ENCODE peak calls at places on chromosomes 13 and 19, in nine cellular contexts. D is NB4; Z is HS-27A; C is activated CD4-positive, alpha-beta T cell treated with anti-CD3 and anti-CD28 coated beads, Interleukin-2, amount 50 U/mL, for 24 hours; U is progenitor cell of endocrine pancreas; H is NCI-H2029 treated with DMSO at 0.1 percent for 48 hours; J is astrocyte of the spinal cord; G is mucosa of descending colon; F is AG20443. O is an unnamed sample.
A peak's percentile ranks its signal among the peaks of the same experiment; 100 is the strongest.

GRCh38 chr19:31905980-31906948 is 439.1 kb upstream of the ZNF507 start:
- DNase-seq in D (no peak), Z (no peak), C (no peak), U (no peak), H (no peak), J (no peak), G (no peak), F (no peak), O (no peak)

GRCh38 chr13:23871616-23872220 is 17.5 kb downstream of the MIPEP start:
- DNase-seq in D (peak; percentile 13), Z (no peak), C (no peak), U (no peak), H (no peak), J (peak; percentile 62), G (no peak), F (peak; percentile 60), O (peak; percentile 42)

GRCh38 chr19:58577581-58578429 is 4.7 kb upstream of the MZF1 start:
- DNase-seq in D (no peak), Z (no peak), C (no peak), U (peak; percentile 6), H (no peak), J (no peak), G (no peak), F (no peak), O (no peak)

GRCh38 chr13:98571955-98572662 is 4.8 kb downstream of the STK24 start:
- DNase-seq in D (no peak), Z (no peak), C (no peak), U (no peak), H (peak; percentile 32), J (peak; percentile 78), G (peak; percentile 69), F (peak; percentile 74), O (peak; percentile 86)

GRCh38 chr13:107553838-107554237 is 661.5 kb downstream of the LIG4 start:
- DNase-seq in D (no peak), Z (no peak), C (no peak), U (no peak), H (no peak), J (no peak), G (no peak), F (no peak), O (no peak)

GRCh38 chr19:18590273-18591272 is 2.0 kb downstream of the REX1BD start:
- DNase-seq in D (no peak), Z (no peak), C (no peak), U (peak; percentile 56), H (peak; percentile 91), J (peak; percentile 69), G (peak; percentile 63), F (no peak), O (peak; percentile 86)

GRCh38 chr13:113742445-113743120 is 16.4 kb upstream of the TMEM255B start:
- DNase-seq in D (peak; percentile 73), Z (no peak), C (no peak), U (no peak), H (no peak), J (no peak), G (no peak), F (no peak), O (no peak)

GRCh38 chr13:31129419-31129818 is 32.3 kb downstream of the HSPH1 start:
- DNase-seq in D (no peak), Z (no peak), C (no peak), U (no peak), H (no peak), J (no peak), G (no peak), F (no peak), O (no peak)

GRCh38 chr13:78309497-78310180 is 293.7 kb downstream of the POU4F1 start:
- DNase-seq in D (no peak), Z (no peak), C (no peak), U (no peak), H (no peak), J (no peak), G (no peak), F (no peak), O (no peak)

GRCh38 chr13:113558461-113558860 is 26.1 kb upstream of the TFDP1 start:
- DNase-seq in D (no peak), Z (no peak), C (no peak), U (no peak), H (no peak), J (no peak), G (no peak), F (no peak), O (peak; percentile 79)

GRCh38 chr19:3932931-3933810 is at the start of gene NMRK2:
- DNase-seq in D (no peak), Z (no peak), C (no peak), U (no peak), H (no peak), J (no peak), G (no peak), F (no peak), O (peak; percentile 77)

GRCh38 chr19:29819986-29820385 is 8.2 kb downstream of the CCNE1 start:
- DNase-seq in D (no peak), Z (no peak), C (no peak), U (no peak), H (no peak), J (no peak), G (no peak), F (no peak), O (peak; percentile 3)

GRCh38 chr13:30551194-30551593 is 66.5 kb upstream of the USPL1 start:
- DNase-seq in D (peak; percentile 62), Z (no peak), C (no peak), U (no peak), H (no peak), J (peak; percentile 18), G (no peak), F (peak; percentile 28), O (no peak)

GRCh38 chr13:34358811-34359513 is 541.0 kb downstream of the RFC3 start:
- DNase-seq in D (no peak), Z (no peak), C (no peak), U (no peak), H (no peak), J (peak; percentile 82), G (no peak), F (peak; percentile 52), O (peak; percentile 63)

GRCh38 chr13:40504641-40505040 is 161.8 kb downstream of the FOXO1 start:
- DNase-seq in D (no peak), Z (no peak), C (no peak), U (no peak), H (no peak), J (no peak), G (no peak), F (no peak), O (no peak)

GRCh38 chr19:19900124-19900523 is 622 bp upstream of the ZNF93 start:
- DNase-seq in D (peak; percentile 87), Z (peak; percentile 4), C (no peak), U (no peak), H (no peak), J (peak; percentile 79), G (no peak), F (peak; percentile 57), O (peak; percentile 17)

GRCh38 chr19:34962281-34962944 is 1.6 kb downstream of the ZNF792 start:
- DNase-seq in D (peak; percentile 72), Z (no peak), C (no peak), U (no peak), H (no peak), J (no peak), G (no peak), F (no peak), O (no peak)

GRCh38 chr13:59269476-59269875 is 894.3 kb downstream of the DIAPH3 start:
- DNase-seq in D (no peak), Z (peak; percentile 24), C (no peak), U (no peak), H (no peak), J (peak; percentile 87), G (no peak), F (peak; percentile 59), O (no peak)

GRCh38 chr19:49710372-49710951 is 19.5 kb downstream of the CPT1C start:
- DNase-seq in D (no peak), Z (no peak), C (no peak), U (no peak), H (no peak), J (peak; percentile 64), G (no peak), F (peak; percentile 54), O (peak; percentile 96)

GRCh38 chr13:106234656-106235055 is 300.8 kb downstream of the EFNB2 start:
- DNase-seq in D (no peak), Z (no peak), C (no peak), U (no peak), H (no peak), J (no peak), G (no peak), F (no peak), O (no peak)

GRCh38 chr13:72570019-72570418 is 157.4 kb downstream of the MZT1 start:
- DNase-seq in D (no peak), Z (no peak), C (no peak), U (no peak), H (no peak), J (no peak), G (no peak), F (no peak), O (no peak)

GRCh38 chr13:24625870-24626419 is 54.3 kb upstream of the ATP12A start:
- DNase-seq in D (peak; percentile 68), Z (no peak), C (no peak), U (no peak), H (no peak), J (no peak), G (no peak), F (no peak), O (no peak)

GRCh38 chr13:49388256-49388655 is 55.6 kb downstream of the CAB39L start:
- DNase-seq in D (no peak), Z (no peak), C (no peak), U (no peak), H (no peak), J (no peak), G (no peak), F (no peak), O (no peak)

GRCh38 chr19:9586764-9587163 is 2.5 kb upstream of the ZNF121 start:
- DNase-seq in D (peak; percentile 87), Z (no peak), C (peak; percentile 51), U (peak; percentile 41), H (peak; percentile 44), J (peak; percentile 65), G (no peak), F (peak; percentile 39), O (peak; percentile 74)

GRCh38 chr13:59745395-59745788 is 418.3 kb downstream of the DIAPH3 start:
- DNase-seq in D (no peak), Z (no peak), C (no peak), U (no peak), H (no peak), J (peak; percentile 39), G (no peak), F (no peak), O (peak; percentile 39)

GRCh38 chr19:12482505-12482886 is 2.1 kb downstream of the ZNF709 start:
- DNase-seq in D (peak; percentile 35), Z (no peak), C (no peak), U (no peak), H (no peak), J (no peak), G (no peak), F (no peak), O (no peak)

GRCh38 chr19:58434217-58434616 is 5.7 kb downstream of the ZNF132 start:
- DNase-seq in D (no peak), Z (no peak), C (no peak), U (no peak), H (no peak), J (no peak), G (no peak), F (no peak), O (no peak)

GRCh38 chr19:10305139-10305806 is 4.3 kb downstream of the ZGLP1 start:
- DNase-seq in D (peak; percentile 100), Z (no peak), C (no peak), U (no peak), H (no peak), J (no peak), G (no peak), F (peak; percentile 67), O (peak; percentile 97)

GRCh38 chr13:62309904-62310303 is 894.3 kb upstream of the PCDH20 start:
- DNase-seq in D (no peak), Z (no peak), C (no peak), U (no peak), H (no peak), J (no peak), G (no peak), F (no peak), O (no peak)

GRCh38 chr19:2164020-2164988 is 571 bp downstream of the DOT1L start:
- DNase-seq in D (no peak), Z (no peak), C (no peak), U (peak; percentile 37), H (no peak), J (no peak), G (peak; percentile 81), F (no peak), O (peak; percentile 95)

O was measured in osteoblast.